ENCODE peak calls at places on chromosome 11, in six cellular contexts. V is GM10248, P is skeletal muscle cell, I is pancreas, X is EL, K is transverse colon. J is an unnamed sample.

GRCh38 chr11:105740164-105740903 is 130.5 kb downstream of the GRIA4 start:
- DNase-seq in V (no peak), P (no peak), I (no peak), X (no peak), K (no peak), J (peak)

GRCh38 chr11:100220801-100221200 is 466.3 kb upstream of the ARHGAP42 start:
- DNase-seq in V (no peak), P (no peak), I (no peak), X (no peak), K (no peak), J (no peak)

GRCh38 chr11:58921778-58922390 is 17.4 kb upstream of the GLYATL1 start:
- DNase-seq in V (no peak), P (no peak), I (no peak), X (no peak), K (no peak), J (no peak)

GRCh38 chr11:60918251-60918940 is 4.4 kb downstream of the TMEM109 start:
- DNase-seq in V (no peak), P (no peak), I (no peak), X (no peak), K (no peak), J (no peak)

GRCh38 chr11:61834278-61835004 is 6.3 kb downstream of the FADS2 start:
- DNase-seq in V (peak), P (peak), I (no peak), X (peak), K (no peak), J (peak)

GRCh38 chr11:64650923-64651523 is 60.0 kb downstream of the SLC22A12 start:
- DNase-seq in V (peak), P (no peak), I (no peak), X (peak), K (no peak), J (peak)

GRCh38 chr11:71370895-71371673 is 77.1 kb downstream of the DHCR7 start:
- DNase-seq in V (no peak), P (no peak), I (no peak), X (no peak), K (no peak), J (no peak)

GRCh38 chr11:70769106-70769505 is 370.8 kb downstream of the CTTN start:
- DNase-seq in V (no peak), P (no peak), I (no peak), X (no peak), K (no peak), J (no peak)

GRCh38 chr11:32983506-32983905 is 32.2 kb upstream of the DEPDC7 start:
- DNase-seq in V (no peak), P (no peak), I (no peak), X (peak), K (no peak), J (no peak)

GRCh38 chr11:35214792-35215193 is 75.8 kb downstream of the CD44 start:
- DNase-seq in V (no peak), P (peak), I (no peak), X (peak), K (no peak), J (no peak)

GRCh38 chr11:114301088-114301487 is 4.9 kb downstream of the NNMT start:
- DNase-seq in V (no peak), P (no peak), I (no peak), X (no peak), K (no peak), J (no peak)

GRCh38 chr11:115919341-115920086 is 415.3 kb upstream of the CADM1 start:
- DNase-seq in V (peak), P (no peak), I (no peak), X (no peak), K (no peak), J (peak)

GRCh38 chr11:34492806-34493414 is 20.7 kb downstream of the ELF5 start:
- DNase-seq in V (peak), P (no peak), I (peak), X (peak), K (peak), J (peak)

GRCh38 chr11:67302571-67303131 is 679 bp upstream of the SSH3 start:
- DNase-seq in V (no peak), P (no peak), I (peak), X (no peak), K (peak), J (no peak)

GRCh38 chr11:67639438-67639859 is at the start of gene TBX10:
- DNase-seq in V (no peak), P (no peak), I (no peak), X (no peak), K (no peak), J (no peak)

GRCh38 chr11:86126862-86127261 is 58.0 kb upstream of the PICALM start:
- DNase-seq in V (no peak), P (no peak), I (no peak), X (no peak), K (no peak), J (no peak)